ENCODE peak calls at places on chromosome 5, in seven cellular contexts. K is left lung; Z is CD8-positive, alpha-beta T cell; B is A549; L is WERI-Rb-1; X is GM23338; J is neural progenitor cell. U is an unnamed sample.

GRCh38 chr5:145203193-145203592 is 631.9 kb downstream of the PRELID2 start:
- DNase-seq in Z (no peak), J (no peak), X (no peak), K (no peak), L (no peak), B (no peak), U (no peak)

GRCh38 chr5:156147948-156148285 is 179.0 kb upstream of the SGCD start:
- DNase-seq in L (no peak), J (no peak), B (peak), Z (no peak), X (no peak), K (no peak), U (no peak)

GRCh38 chr5:65382582-65382981 is 99.1 kb downstream of the ADAMTS6 start:
- DNase-seq in K (no peak), B (no peak), L (no peak), Z (no peak), X (no peak), J (no peak), U (no peak)

GRCh38 chr5:59367791-59368394 is 525.6 kb downstream of the PDE4D start:
- DNase-seq in K (peak), X (peak), L (peak), Z (peak), J (peak), B (no peak), U (peak)

GRCh38 chr5:174725991-174726601 is 1.7 kb downstream of the MSX2 start:
- DNase-seq in L (no peak), X (no peak), B (no peak), J (peak), K (no peak), Z (no peak), U (no peak)

GRCh38 chr5:78819166-78819565 is 165.9 kb downstream of the ARSB start:
- DNase-seq in Z (no peak), J (no peak), X (no peak), L (no peak), K (no peak), B (no peak), U (no peak)

GRCh38 chr5:39422036-39422606 is 2.7 kb downstream of the DAB2 start:
- DNase-seq in Z (no peak), K (no peak), L (no peak), J (no peak), X (no peak), B (no peak), U (no peak)

GRCh38 chr5:11903614-11904269 is 504 bp downstream of the CTNND2 start:
- DNase-seq in L (peak), X (peak), Z (no peak), K (no peak), B (peak), J (peak), U (no peak)

GRCh38 chr5:139808481-139809330 is 13.1 kb downstream of the PSD2 start:
- DNase-seq in X (peak), K (no peak), B (no peak), J (peak), Z (no peak), L (no peak), U (no peak)

GRCh38 chr5:66615136-66615535 is 18.9 kb downstream of the MAST4 start:
- DNase-seq in B (no peak), J (no peak), K (no peak), L (no peak), X (no peak), Z (no peak), U (no peak)

GRCh38 chr5:156529902-156530301 is 202.9 kb downstream of the SGCD start:
- DNase-seq in Z (no peak), K (no peak), J (no peak), X (no peak), B (no peak), L (no peak), U (no peak)

GRCh38 chr5:11449217-11449616 is 455.0 kb downstream of the CTNND2 start:
- DNase-seq in L (no peak), K (no peak), B (no peak), X (no peak), J (peak), Z (no peak), U (no peak)

GRCh38 chr5:140228364-140228837 is 53.4 kb downstream of the CYSTM1 start:
- DNase-seq in L (no peak), J (no peak), X (no peak), K (no peak), B (no peak), Z (no peak), U (no peak)

GRCh38 chr5:74391410-74391809 is 249.1 kb downstream of the ENC1 start:
- DNase-seq in K (no peak), Z (no peak), X (peak), J (no peak), B (no peak), L (no peak), U (no peak)

GRCh38 chr5:93809430-93809829 is 68.0 kb upstream of the POU5F2 start:
- DNase-seq in Z (no peak), J (no peak), X (no peak), L (no peak), K (no peak), B (no peak), U (no peak)

GRCh38 chr5:143886621-143887301 is 74.8 kb downstream of the HMHB1 start:
- DNase-seq in J (no peak), L (no peak), B (no peak), X (no peak), Z (no peak), K (no peak), U (no peak)

GRCh38 chr5:139708877-139709586 is 60.9 kb downstream of the CXXC5 start:
- DNase-seq in L (peak), Z (no peak), B (no peak), J (peak), K (no peak), X (peak), U (peak)

GRCh38 chr5:29697786-29698414 is 1495.6 kb upstream of the CDH6 start:
- DNase-seq in B (no peak), K (no peak), L (peak), Z (no peak), X (peak), J (peak), U (no peak)
- TF ChIP-seq CTCF in B (peak), K (no peak), L (peak), Z (no peak), X (peak), J (peak), U (peak)

GRCh38 chr5:72246954-72247442 is 73.0 kb downstream of the MRPS27 start:
- DNase-seq in X (no peak), B (no peak), L (no peak), Z (no peak), J (no peak), K (no peak), U (no peak)

GRCh38 chr5:72245517-72246238 is 74.4 kb downstream of the MRPS27 start:
- DNase-seq in L (peak), X (no peak), K (no peak), B (no peak), J (peak), Z (no peak), U (no peak)

GRCh38 chr5:72244862-72245371 is 75.1 kb downstream of the MRPS27 start:
- DNase-seq in J (peak), B (peak), L (peak), K (no peak), X (peak), Z (no peak), U (no peak)

GRCh38 chr5:72248352-72249032 is 71.5 kb downstream of the MRPS27 start:
- DNase-seq in J (no peak), K (peak), B (peak), Z (no peak), X (peak), L (no peak), U (peak)

DNA sequence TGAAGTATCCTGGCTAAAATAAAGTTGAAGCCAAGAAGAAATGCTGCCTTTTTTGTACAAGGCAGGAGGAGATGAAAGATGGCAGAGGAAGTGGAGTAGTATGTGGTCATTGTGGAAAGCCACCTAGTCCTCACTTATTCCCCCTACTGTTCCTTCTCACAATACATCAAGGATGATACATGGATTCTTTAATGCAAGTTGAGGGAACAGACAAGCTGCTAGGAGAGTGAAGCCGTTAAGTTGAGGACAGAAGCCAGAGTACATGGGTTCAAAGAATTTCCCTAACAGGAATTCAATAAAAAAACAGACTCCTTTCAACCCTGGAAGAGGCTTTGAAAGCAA is 73.8 kb downstream of the MRPS27 start:
- DNase-seq in K (no peak), Z (no peak), X (no peak), L (no peak), B (peak), J (no peak), U (no peak)
- H3K4me3 ChIP-seq in K (no peak), Z (no peak), X (no peak), L (peak), B (no peak), J (no peak), U (no peak)

GRCh38 chr5:171855798-171856772 is 70.5 kb downstream of the SMIM23 start:
- DNase-seq in Z (no peak), J (no peak), K (no peak), B (no peak), X (no peak), L (no peak), U (no peak)

GRCh38 chr5:171855265-171855664 is 69.6 kb downstream of the SMIM23 start:
- DNase-seq in Z (no peak), X (no peak), L (no peak), J (no peak), B (no peak), K (no peak), U (no peak)

GRCh38 chr5:171857537-171857936 is 71.9 kb downstream of the SMIM23 start:
- DNase-seq in L (no peak), K (no peak), J (peak), X (peak), Z (no peak), B (no peak), U (no peak)

GRCh38 chr5:171861383-171861782 is 75.8 kb downstream of the SMIM23 start:
- DNase-seq in K (no peak), L (no peak), J (no peak), B (no peak), X (no peak), Z (no peak), U (no peak)

DNA sequence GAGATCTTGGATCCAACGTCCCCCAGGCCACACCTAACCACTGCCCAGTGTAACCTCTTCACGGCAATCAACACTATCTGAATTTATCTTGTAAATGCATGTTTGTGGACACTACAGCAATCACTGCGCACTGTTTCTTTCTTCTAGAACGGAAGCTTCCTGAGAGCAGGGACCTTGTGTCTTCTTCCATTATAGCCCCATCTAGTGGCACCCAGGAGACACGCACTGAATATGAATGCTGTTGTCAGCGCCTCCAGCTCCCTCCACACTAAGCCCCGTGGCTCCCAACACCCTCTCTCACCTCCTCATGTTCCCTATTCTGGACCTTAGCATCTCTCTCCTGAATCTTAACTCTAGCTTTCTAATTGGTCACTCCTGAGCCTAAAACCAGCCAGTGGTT is 72.7 kb downstream of the SMIM23 start:
- DNase-seq in L (no peak), K (no peak), B (peak), J (peak), X (peak), Z (no peak), U (no peak)
- TF ChIP-seq CTCF in L (peak), K (peak), B (peak), J (peak), X (peak), Z (peak), U (peak)

DNA sequence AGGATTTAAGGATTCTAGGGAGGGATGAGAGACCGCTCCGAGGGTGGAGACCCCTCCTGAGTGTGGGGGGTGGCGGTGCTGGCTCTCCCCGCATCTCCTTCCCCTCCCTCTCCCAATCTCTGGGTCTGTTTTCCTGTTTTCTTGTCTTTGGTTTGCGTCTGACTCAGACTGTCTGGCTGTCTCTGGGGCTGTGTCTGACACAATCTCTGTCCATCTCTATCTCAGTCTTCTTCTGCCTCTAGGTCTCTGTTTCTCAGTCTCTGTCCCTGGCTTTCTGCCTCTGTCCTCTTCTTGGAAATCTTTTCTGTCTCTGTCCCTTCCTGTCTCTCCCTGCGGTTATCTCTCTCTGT is 196 bp upstream of the GRM6 start:
- DNase-seq in J (no peak), B (no peak), Z (no peak), K (no peak), X (no peak), L (peak), U (no peak)
- H3K4me3 ChIP-seq in J (peak), B (no peak), Z (no peak), K (no peak), X (peak), L (peak), U (no peak)

GRCh38 chr5:141968914-141969608 is at the start of gene RNF14:
- DNase-seq in Z (peak), L (peak), X (peak), B (peak), J (peak), K (peak), U (no peak)
- TF ChIP-seq CTCF in Z (peak), L (peak), X (peak), B (peak), J (peak), K (peak), U (peak)

GRCh38 chr5:154477382-154478223 is 424 bp downstream of the HAND1 start:
- DNase-seq in Z (no peak), B (no peak), K (no peak), J (peak), X (peak), L (peak), U (no peak)

GRCh38 chr5:154474267-154474956 is 3.6 kb downstream of the HAND1 start:
- DNase-seq in J (peak), L (no peak), K (no peak), B (no peak), Z (no peak), X (peak), U (no peak)

GRCh38 chr5:154476343-154477213 is 1.4 kb downstream of the HAND1 start:
- DNase-seq in L (no peak), X (peak), J (peak), K (no peak), B (no peak), Z (no peak), U (no peak)

GRCh38 chr5:154474957-154475334 is 3.1 kb downstream of the HAND1 start:
- DNase-seq in L (no peak), X (peak), K (no peak), B (no peak), Z (no peak), J (no peak), U (no peak)

DNA sequence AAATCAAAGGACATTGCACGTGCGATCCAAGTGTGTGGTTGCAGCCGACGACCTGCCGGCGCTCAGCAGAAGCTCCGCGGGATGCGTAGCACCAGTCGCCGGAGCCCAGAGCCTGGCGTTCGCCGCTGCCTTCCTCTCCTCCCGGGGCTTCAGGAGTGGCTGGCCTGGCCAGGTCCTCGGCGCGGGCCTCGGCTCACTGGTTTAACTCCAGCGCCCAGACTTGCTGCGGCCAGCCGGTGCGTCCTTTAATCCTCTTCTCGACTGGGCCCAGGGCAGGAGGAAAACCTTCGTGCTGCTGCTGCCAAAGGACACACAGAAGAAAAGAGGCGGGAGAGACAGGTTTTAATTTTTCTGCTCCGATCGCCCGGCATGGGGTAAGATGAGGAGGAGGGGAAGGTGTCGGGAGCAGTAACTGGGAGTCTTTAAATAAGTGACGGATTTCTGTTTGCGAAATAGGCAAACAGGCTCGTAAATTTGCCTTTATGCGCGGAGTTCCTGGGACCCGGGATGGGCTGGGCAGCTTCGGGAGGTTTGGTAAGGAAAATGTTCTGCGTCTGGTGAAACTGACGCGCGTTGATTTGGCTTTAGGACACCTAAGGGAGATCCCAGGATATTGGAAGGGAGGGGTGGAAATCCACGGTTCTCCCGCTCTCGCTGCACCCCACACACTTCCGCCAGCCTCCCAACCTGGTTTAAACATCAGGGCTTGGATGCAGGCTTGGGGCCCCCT is 2.2 kb downstream of the HAND1 start:
- DNase-seq in L (peak), X (peak), J (peak), K (no peak), Z (no peak), B (no peak), U (no peak)
- H3K4me3 ChIP-seq in L (no peak), X (peak), J (no peak), K (no peak), Z (no peak), B (peak), U (no peak)

DNA sequence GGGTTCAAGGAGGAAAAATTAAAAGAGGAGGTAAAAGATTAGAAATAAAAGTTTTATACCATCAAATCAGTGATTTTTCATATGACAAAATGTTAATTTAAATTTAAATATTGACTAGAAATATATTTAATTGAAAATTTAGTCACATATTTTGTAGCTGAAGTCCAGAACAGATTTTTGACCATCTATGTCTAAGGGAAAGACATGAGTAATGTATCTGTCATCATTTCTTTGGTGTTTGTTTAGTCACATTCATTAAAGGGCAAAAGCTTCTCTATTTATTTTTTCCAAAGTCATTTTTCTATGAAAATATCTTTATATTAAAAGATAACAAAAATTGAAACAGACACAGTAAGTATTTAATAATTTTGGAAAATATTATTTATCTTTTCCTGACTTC is 252.0 kb upstream of the ISL1 start:
- DNase-seq in B (no peak), K (no peak), Z (no peak), X (no peak), L (no peak), J (no peak), U (no peak)
- TF ChIP-seq CTCF in B (no peak), K (no peak), Z (no peak), X (no peak), L (no peak), J (no peak), U (no peak)

GRCh38 chr5:160356550-160357347 is 13.7 kb downstream of the C1QTNF2 start:
- DNase-seq in J (peak), B (no peak), Z (no peak), X (peak), K (no peak), L (no peak), U (no peak)
- H3K4me3 ChIP-seq in J (no peak), B (no peak), Z (no peak), X (no peak), K (no peak), L (no peak), U (no peak)

GRCh38 chr5:134741052-134741451 is 2.7 kb downstream of the CAMLG start:
- DNase-seq in L (no peak), X (no peak), K (no peak), Z (no peak), B (no peak), J (no peak), U (no peak)

GRCh38 chr5:134738133-134738962 is at the start of gene CAMLG:
- DNase-seq in X (peak), K (peak), J (peak), L (peak), Z (peak), B (peak), U (peak)

GRCh38 chr5:134742134-134742533 is 3.8 kb downstream of the CAMLG start:
- DNase-seq in L (no peak), X (no peak), Z (no peak), K (no peak), J (no peak), B (no peak), U (no peak)

GRCh38 chr5:134736173-134736812 is 2.1 kb upstream of the CAMLG start:
- DNase-seq in L (no peak), J (no peak), B (no peak), X (no peak), Z (no peak), K (no peak), U (no peak)

DNA sequence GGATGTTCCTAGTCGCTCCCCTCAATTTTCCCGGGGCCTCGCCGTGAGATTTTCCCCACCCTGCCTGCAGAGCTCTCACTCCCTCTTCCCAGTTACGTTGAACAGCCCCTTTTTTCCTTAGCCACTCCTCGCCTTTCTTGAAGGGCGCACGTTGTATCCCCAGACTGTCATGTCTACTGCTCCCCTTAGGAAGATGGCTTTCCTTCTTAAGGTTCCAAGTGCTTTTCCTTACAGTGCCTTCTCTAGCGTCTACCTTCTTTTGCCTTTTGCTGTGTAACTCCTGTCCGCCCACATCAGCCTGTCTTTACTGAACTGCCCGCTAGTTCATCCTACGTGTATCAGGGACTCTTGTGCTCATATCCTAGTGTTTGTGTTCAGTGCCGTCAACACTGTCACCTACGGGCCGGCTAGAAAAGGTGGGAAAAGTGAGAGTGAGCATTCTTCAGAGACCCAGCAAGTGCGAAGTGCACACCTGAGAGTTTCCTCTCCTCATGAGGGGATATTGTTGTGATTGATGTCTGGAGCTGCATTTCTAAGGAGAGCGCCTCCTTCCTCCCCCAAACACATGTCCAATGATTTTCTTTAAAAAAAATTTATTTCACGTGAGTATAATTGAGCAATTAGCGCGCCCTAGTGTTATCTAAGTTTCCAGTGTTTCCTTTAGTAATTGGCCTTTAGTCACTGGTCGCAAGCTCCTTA is 764 bp downstream of the CAMLG start:
- DNase-seq in Z (no peak), X (peak), B (peak), K (no peak), L (peak), J (peak), U (peak)
- TF ChIP-seq CTCF in Z (no peak), X (peak), B (peak), K (no peak), L (no peak), J (no peak), U (peak)